ENCODE peak calls at places on chromosomes 7 and 10, in five cellular contexts. One of them, this sample, is unnamed.

GRCh38 chr7:90596745-90597526 is 815 bp downstream of the CDK14 start:
- DNase-seq in stomach: no peak
- DNase-seq in H1: no peak
- DNase-seq in esophagus squamous epithelium: no peak
- DNase-seq in A549: no peak
- DNase-seq in this sample: no peak

GRCh38 chr7:140159487-140159886 is 17.3 kb downstream of the KDM7A start:
- DNase-seq in stomach: no peak
- DNase-seq in H1: no peak
- DNase-seq in esophagus squamous epithelium: no peak
- DNase-seq in A549: no peak
- DNase-seq in this sample: no peak

GRCh38 chr7:7653568-7654187 is 13.1 kb downstream of the UMAD1 start:
- DNase-seq in stomach: no peak
- DNase-seq in H1: peak; percentile 85
- DNase-seq in esophagus squamous epithelium: no peak
- DNase-seq in A549: peak; percentile 18
- DNase-seq in this sample: peak; percentile 72

GRCh38 chr7:37031571-37032257 is 307.4 kb upstream of the AOAH start:
- DNase-seq in stomach: peak; percentile 66
- DNase-seq in H1: no peak
- DNase-seq in esophagus squamous epithelium: peak; percentile 8
- DNase-seq in A549: peak; percentile 87
- DNase-seq in this sample: peak; percentile 7

GRCh38 chr10:103476046-103476768 is 2.8 kb downstream of the CALHM3 start:
- DNase-seq in stomach: no peak
- DNase-seq in H1: no peak
- DNase-seq in esophagus squamous epithelium: no peak
- DNase-seq in A549: no peak
- DNase-seq in this sample: no peak

GRCh38 chr10:15759265-15759664 is 39.5 kb upstream of the ITGA8 start:
- DNase-seq in stomach: no peak
- DNase-seq in H1: no peak
- DNase-seq in esophagus squamous epithelium: no peak
- DNase-seq in A549: no peak
- DNase-seq in this sample: no peak

GRCh38 chr7:131723926-131724325 is 167.5 kb upstream of the PODXL start:
- DNase-seq in stomach: no peak
- DNase-seq in H1: peak; percentile 40
- DNase-seq in esophagus squamous epithelium: no peak
- DNase-seq in A549: peak; percentile 15
- DNase-seq in this sample: no peak

GRCh38 chr7:44431091-44431608 is 59.3 kb downstream of the NUDCD3 start:
- DNase-seq in stomach: no peak
- DNase-seq in H1: peak; percentile 60
- DNase-seq in esophagus squamous epithelium: no peak
- DNase-seq in A549: no peak
- DNase-seq in this sample: peak; percentile 27

GRCh38 chr10:62270020-62270419 is 1.4 kb upstream of the RTKN2 start:
- DNase-seq in stomach: no peak
- DNase-seq in H1: no peak
- DNase-seq in esophagus squamous epithelium: no peak
- DNase-seq in A549: no peak
- DNase-seq in this sample: no peak

GRCh38 chr7:27647052-27647451 is 15.6 kb downstream of the HIBADH start:
- DNase-seq in stomach: no peak
- DNase-seq in H1: no peak
- DNase-seq in esophagus squamous epithelium: no peak
- DNase-seq in A549: peak; percentile 64
- DNase-seq in this sample: no peak

GRCh38 chr10:61970182-61971015 is 68.9 kb downstream of the ARID5B start:
- DNase-seq in stomach: no peak
- DNase-seq in H1: no peak
- DNase-seq in esophagus squamous epithelium: no peak
- DNase-seq in A549: no peak
- DNase-seq in this sample: no peak

GRCh38 chr10:14355750-14356149 is 25.0 kb upstream of the FRMD4A start:
- DNase-seq in stomach: no peak
- DNase-seq in H1: no peak
- DNase-seq in esophagus squamous epithelium: no peak
- DNase-seq in A549: no peak
- DNase-seq in this sample: no peak

GRCh38 chr10:74021248-74022055 is 23.5 kb downstream of the VCL start:
- DNase-seq in stomach: no peak
- DNase-seq in H1: no peak
- DNase-seq in esophagus squamous epithelium: no peak
- DNase-seq in A549: no peak
- DNase-seq in this sample: peak; percentile 68

GRCh38 chr10:22824984-22825383 is 102.9 kb upstream of the ARMC3 start:
- DNase-seq in stomach: no peak
- DNase-seq in H1: no peak
- DNase-seq in esophagus squamous epithelium: no peak
- DNase-seq in A549: peak; percentile 20
- DNase-seq in this sample: no peak

GRCh38 chr10:36559990-36560389 is 565.4 kb upstream of the ANKRD30A start:
- DNase-seq in stomach: no peak
- DNase-seq in H1: no peak
- DNase-seq in esophagus squamous epithelium: no peak
- DNase-seq in A549: no peak
- DNase-seq in this sample: no peak

GRCh38 chr10:33901166-33901565 is 566.7 kb upstream of the NRP1 start:
- DNase-seq in stomach: no peak
- DNase-seq in H1: no peak
- DNase-seq in esophagus squamous epithelium: no peak
- DNase-seq in A549: no peak
- DNase-seq in this sample: no peak

GRCh38 chr10:119416855-119417254 is 125.7 kb downstream of the RGS10 start:
- DNase-seq in stomach: peak; percentile 82
- DNase-seq in H1: peak; percentile 82
- DNase-seq in esophagus squamous epithelium: no peak
- DNase-seq in A549: peak; percentile 90
- DNase-seq in this sample: peak; percentile 52

GRCh38 chr7:151244156-151244870 is 4.2 kb downstream of the SMARCD3 start:
- DNase-seq in stomach: peak; percentile 55
- DNase-seq in H1: peak; percentile 84
- DNase-seq in esophagus squamous epithelium: no peak
- DNase-seq in A549: peak; percentile 73
- DNase-seq in this sample: peak; percentile 61

GRCh38 chr10:24723386-24723787 is 300 bp downstream of the ARHGAP21 start:
- DNase-seq in stomach: peak; percentile 41
- DNase-seq in H1: no peak
- DNase-seq in esophagus squamous epithelium: no peak
- DNase-seq in A549: peak; percentile 21
- DNase-seq in this sample: no peak

GRCh38 chr7:25929448-25929847 is 222.6 kb upstream of the NFE2L3 start:
- DNase-seq in stomach: no peak
- DNase-seq in H1: no peak
- DNase-seq in esophagus squamous epithelium: no peak
- DNase-seq in A549: no peak
- DNase-seq in this sample: no peak

GRCh38 chr7:919924-920341 is 34.5 kb downstream of the ADAP1 start:
- DNase-seq in stomach: peak; percentile 24
- DNase-seq in H1: no peak
- DNase-seq in esophagus squamous epithelium: no peak
- DNase-seq in A549: no peak
- DNase-seq in this sample: no peak

GRCh38 chr7:1234794-1235500 is 2.3 kb downstream of the UNCX start:
- DNase-seq in stomach: no peak
- DNase-seq in H1: peak; percentile 75
- DNase-seq in esophagus squamous epithelium: no peak
- DNase-seq in A549: no peak
- DNase-seq in this sample: no peak

GRCh38 chr10:26365681-26366327 is 72.3 kb upstream of the APBB1IP start:
- DNase-seq in stomach: no peak
- DNase-seq in H1: no peak
- DNase-seq in esophagus squamous epithelium: no peak
- DNase-seq in A549: peak; percentile 73
- DNase-seq in this sample: no peak

GRCh38 chr10:118543714-118544400 is 51.6 kb downstream of the PRLHR start:
- DNase-seq in stomach: peak; percentile 38
- DNase-seq in H1: peak; percentile 82
- DNase-seq in esophagus squamous epithelium: no peak
- DNase-seq in A549: peak; percentile 69
- DNase-seq in this sample: peak; percentile 33

GRCh38 chr7:44811093-44811492 is 14.6 kb downstream of the PPIA start:
- DNase-seq in stomach: no peak
- DNase-seq in H1: no peak
- DNase-seq in esophagus squamous epithelium: no peak
- DNase-seq in A549: no peak
- DNase-seq in this sample: no peak

GRCh38 chr10:69425513-69426298 is 9.0 kb upstream of the TACR2 start:
- DNase-seq in stomach: peak; percentile 77
- DNase-seq in H1: no peak
- DNase-seq in esophagus squamous epithelium: no peak
- DNase-seq in A549: no peak
- DNase-seq in this sample: no peak

GRCh38 chr7:81882086-81882485 is 112.2 kb upstream of the HGF start:
- DNase-seq in stomach: no peak
- DNase-seq in H1: no peak
- DNase-seq in esophagus squamous epithelium: no peak
- DNase-seq in A549: no peak
- DNase-seq in this sample: no peak

GRCh38 chr7:54839538-54840213 is 80.7 kb upstream of the SEC61G start:
- DNase-seq in stomach: peak; percentile 41
- DNase-seq in H1: peak; percentile 85
- DNase-seq in esophagus squamous epithelium: no peak
- DNase-seq in A549: peak; percentile 80
- DNase-seq in this sample: peak; percentile 76

GRCh38 chr10:45471531-45472310 is 97.7 kb downstream of the ALOX5 start:
- DNase-seq in stomach: no peak
- DNase-seq in H1: peak; percentile 54
- DNase-seq in esophagus squamous epithelium: no peak
- DNase-seq in A549: no peak
- DNase-seq in this sample: no peak
- TF ChIP-seq POLR2A in stomach: no peak
- TF ChIP-seq POLR2A in H1: no peak
- TF ChIP-seq POLR2A in esophagus squamous epithelium: no peak
- TF ChIP-seq POLR2A in A549: no peak
- TF ChIP-seq POLR2A in this sample: no peak

DNA sequence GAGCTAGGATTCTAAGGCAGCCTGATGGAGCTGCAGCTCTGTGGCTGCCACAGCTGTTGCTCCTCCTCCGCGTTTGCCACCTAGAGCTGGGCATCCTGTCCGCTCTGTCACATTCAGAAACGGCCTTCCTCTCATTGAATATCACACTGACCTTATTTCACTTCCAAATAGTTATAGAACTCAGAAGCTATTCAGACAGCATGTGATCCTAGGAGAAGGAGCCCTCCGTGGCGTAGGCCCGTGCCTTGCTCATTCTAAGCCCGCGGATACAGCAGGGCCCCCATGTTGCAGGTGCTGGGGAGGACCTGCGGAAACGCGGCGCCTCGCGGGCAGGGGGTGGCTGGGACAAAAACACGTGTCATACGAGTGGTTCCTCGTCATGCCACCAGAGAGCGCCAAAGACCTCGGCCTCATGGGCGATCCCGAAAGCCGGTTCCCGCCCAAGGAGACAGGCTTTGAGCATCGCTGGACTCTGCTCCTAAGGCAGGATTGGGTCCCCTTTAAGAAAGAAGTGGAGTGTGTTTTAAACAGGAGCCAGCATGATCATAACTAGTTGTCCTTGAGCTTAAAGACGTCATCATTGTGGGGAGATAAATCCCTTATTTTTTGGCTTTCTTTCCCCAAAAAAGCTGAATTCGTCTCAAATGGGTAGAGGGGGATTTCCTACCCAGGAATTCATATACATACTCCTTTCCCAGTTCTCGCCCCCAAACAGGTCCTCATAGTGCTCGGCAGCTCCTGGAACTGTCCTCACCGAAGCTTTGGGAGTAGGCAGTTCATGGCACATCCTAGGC is 17.9 kb upstream of the FIGNL1 start:
- DNase-seq in stomach: peak; percentile 87
- DNase-seq in H1: peak; percentile 92
- DNase-seq in esophagus squamous epithelium: peak; percentile 25
- DNase-seq in A549: peak; percentile 60
- DNase-seq in this sample: peak; percentile 87
- TF ChIP-seq POLR2A in stomach: no peak
- TF ChIP-seq POLR2A in H1: no peak
- TF ChIP-seq POLR2A in esophagus squamous epithelium: no peak
- TF ChIP-seq POLR2A in A549: no peak
- TF ChIP-seq POLR2A in this sample: no peak

GRCh38 chr7:101743241-101743994 is 74.0 kb upstream of the CUX1 start:
- DNase-seq in stomach: peak; percentile 63
- DNase-seq in H1: peak; percentile 81
- DNase-seq in esophagus squamous epithelium: no peak
- DNase-seq in A549: peak; percentile 60
- DNase-seq in this sample: peak; percentile 84
- TF ChIP-seq POLR2A in stomach: no peak
- TF ChIP-seq POLR2A in H1: no peak
- TF ChIP-seq POLR2A in esophagus squamous epithelium: no peak
- TF ChIP-seq POLR2A in A549: no peak
- TF ChIP-seq POLR2A in this sample: no peak

GRCh38 chr7:92904292-92905131 is 68.1 kb upstream of the CDK6 start:
- DNase-seq in stomach: peak; percentile 25
- DNase-seq in H1: no peak
- DNase-seq in esophagus squamous epithelium: no peak
- DNase-seq in A549: no peak
- DNase-seq in this sample: peak; percentile 2
- TF ChIP-seq POLR2A in stomach: no peak
- TF ChIP-seq POLR2A in H1: no peak
- TF ChIP-seq POLR2A in esophagus squamous epithelium: no peak
- TF ChIP-seq POLR2A in A549: no peak
- TF ChIP-seq POLR2A in this sample: no peak

DNA sequence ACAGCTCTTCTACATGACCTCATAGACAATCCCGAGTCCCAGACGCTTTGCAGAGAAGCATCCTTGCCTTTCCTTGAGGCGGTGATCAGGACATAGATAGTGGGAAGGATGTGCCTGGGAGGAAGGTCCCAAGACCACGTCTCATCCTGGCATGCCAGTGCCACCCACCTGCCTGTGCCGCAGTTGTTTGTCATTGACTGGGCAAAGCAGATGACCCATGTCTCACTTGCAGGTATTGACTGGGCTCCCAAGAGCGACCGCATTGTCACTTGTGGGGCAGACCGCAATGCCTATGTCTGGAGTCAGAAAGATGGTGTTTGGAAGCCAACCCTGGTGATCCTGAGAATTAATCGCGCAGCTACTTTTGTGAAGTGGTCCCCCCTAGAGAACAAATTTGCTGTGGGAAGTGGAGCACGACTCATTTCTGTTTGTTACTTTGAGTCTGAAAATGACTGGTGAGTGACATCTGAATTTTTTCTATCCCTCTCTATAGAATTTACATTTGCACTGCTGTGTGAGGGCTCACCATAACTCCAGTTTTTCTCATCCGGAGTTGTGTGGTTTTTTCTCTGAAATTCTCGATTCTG is 18.5 kb downstream of the ARPC1A start:
- DNase-seq in stomach: no peak
- DNase-seq in H1: no peak
- DNase-seq in esophagus squamous epithelium: no peak
- DNase-seq in A549: no peak
- DNase-seq in this sample: no peak
- TF ChIP-seq POLR2A in stomach: no peak
- TF ChIP-seq POLR2A in H1: no peak
- TF ChIP-seq POLR2A in esophagus squamous epithelium: no peak
- TF ChIP-seq POLR2A in A549: no peak
- TF ChIP-seq POLR2A in this sample: no peak

GRCh38 chr10:48251152-48251524 is 23.4 kb downstream of the FRMPD2 start:
- DNase-seq in stomach: peak; percentile 43
- DNase-seq in H1: peak; percentile 37
- DNase-seq in esophagus squamous epithelium: no peak
- DNase-seq in A549: no peak
- DNase-seq in this sample: no peak
- TF ChIP-seq POLR2A in stomach: no peak
- TF ChIP-seq POLR2A in H1: no peak
- TF ChIP-seq POLR2A in esophagus squamous epithelium: no peak
- TF ChIP-seq POLR2A in A549: no peak
- TF ChIP-seq POLR2A in this sample: no peak

GRCh38 chr10:100009793-100010676 is at the start of gene DNMBP:
- DNase-seq in stomach: peak; percentile 83
- DNase-seq in H1: peak; percentile 92
- DNase-seq in esophagus squamous epithelium: peak; percentile 25
- DNase-seq in A549: peak; percentile 91
- DNase-seq in this sample: peak; percentile 87
- TF ChIP-seq POLR2A in stomach: no peak
- TF ChIP-seq POLR2A in H1: no peak
- TF ChIP-seq POLR2A in esophagus squamous epithelium: peak; percentile 54
- TF ChIP-seq POLR2A in A549: peak; percentile 37
- TF ChIP-seq POLR2A in this sample: no peak